ENCODE peak calls at places on chromosomes 3 and 15, in four cellular contexts. R, P, A and G are unnamed samples.

GRCh38 chr15:49088996-49089395 is 42.8 kb upstream of the SECISBP2L start:
- DNase-seq in R (no peak), P (no peak), A (no peak), G (no peak)

GRCh38 chr3:196198771-196199753 is 12.1 kb downstream of the ZDHHC19 start:
- DNase-seq in R (no peak), P (no peak), A (peak; percentile 29), G (no peak)

GRCh38 chr15:35751421-35752133 is 205.6 kb upstream of the DPH6 start:
- DNase-seq in R (peak; percentile 5), P (no peak), A (peak; percentile 74), G (peak; percentile 35)

GRCh38 chr3:66297260-66297863 is 76.6 kb downstream of the SLC25A26 start:
- DNase-seq in R (no peak), P (no peak), A (no peak), G (no peak)

GRCh38 chr3:171028025-171028778 is 1.7 kb upstream of the SLC2A2 start:
- DNase-seq in R (no peak), P (no peak), A (peak; percentile 91), G (peak; percentile 91)

GRCh38 chr3:13491206-13491974 is 11.3 kb downstream of the HDAC11 start:
- DNase-seq in R (no peak), P (no peak), A (no peak), G (no peak)

GRCh38 chr3:65246561-65246960 is 558.8 kb upstream of the ADAMTS9 start:
- DNase-seq in R (no peak), P (no peak), A (no peak), G (no peak)

GRCh38 chr15:55526559-55527036 is 18.6 kb upstream of the DNAAF4 start:
- DNase-seq in R (no peak), P (no peak), A (peak; percentile 65), G (peak; percentile 21)